ENCODE peak calls at places on chromosomes 13 and 19, in ten cellular contexts. J is activated T-cell treated with anti-CD3 and anti-CD28 coated beads, Interleukin-2, amount 50 U/mL, for 4 hours; W is hippocampal formation; R is T-helper 17 cell; B is EL; Q is breast epithelium; C is heart right ventricle; K is stromal cell of bone marrow; P is RCC 7860; O is C1 segment of cervical spinal cord. H is an unnamed sample.

GRCh38 chr19:57934820-57935665 is at the start of gene ZNF418:
- DNase-seq in Q (peak), P (no peak), W (peak), O (peak), K (peak), C (peak), B (peak), R (no peak), J (peak), H (peak)

GRCh38 chr13:41603917-41604316 is 146.6 kb downstream of the RGCC start:
- DNase-seq in R (no peak), J (no peak), Q (no peak), B (peak), O (no peak), W (no peak), P (peak), C (no peak), K (no peak), H (no peak)

GRCh38 chr13:50230365-50230978 is 215.2 kb downstream of the KCNRG start:
- DNase-seq in K (peak), J (no peak), O (no peak), P (no peak), R (no peak), Q (no peak), B (peak), W (no peak), C (no peak), H (no peak)

GRCh38 chr19:29084266-29084665 is 128.7 kb downstream of the UQCRFS1 start:
- DNase-seq in W (no peak), C (no peak), P (no peak), J (no peak), R (no peak), B (peak), K (no peak), Q (no peak), O (no peak), H (no peak)

GRCh38 chr13:99895428-99895998 is 76.1 kb downstream of the ZIC5 start:
- DNase-seq in O (no peak), C (no peak), W (no peak), P (no peak), B (no peak), J (no peak), R (no peak), Q (no peak), K (no peak), H (no peak)

GRCh38 chr13:106302011-106302410 is 233.5 kb downstream of the EFNB2 start:
- DNase-seq in Q (no peak), K (no peak), C (no peak), P (no peak), J (no peak), O (no peak), W (no peak), R (no peak), B (no peak), H (no peak)

GRCh38 chr13:21427741-21428140 is 31.4 kb downstream of the ZDHHC20 start:
- DNase-seq in J (no peak), R (no peak), Q (no peak), O (no peak), W (no peak), P (no peak), B (no peak), C (no peak), K (no peak), H (no peak)

GRCh38 chr13:44026194-44026593 is 146.5 kb downstream of the LACC1 start:
- DNase-seq in P (no peak), B (no peak), K (no peak), R (no peak), W (no peak), J (no peak), Q (no peak), O (no peak), C (no peak), H (no peak)

GRCh38 chr19:3047307-3048189 is 14.7 kb downstream of the TLE5 start:
- DNase-seq in J (peak), Q (peak), P (no peak), B (peak), R (peak), C (peak), K (peak), O (no peak), W (no peak), H (no peak)

GRCh38 chr13:30371649-30372265 is 50.5 kb upstream of the UBE2L5 start:
- DNase-seq in Q (no peak), O (no peak), B (peak), K (no peak), P (peak), W (no peak), R (no peak), J (peak), C (no peak), H (no peak)

GRCh38 chr13:75715598-75716523 is 79.7 kb downstream of the LMO7 start:
- DNase-seq in J (no peak), W (no peak), P (no peak), B (peak), R (no peak), K (no peak), C (no peak), Q (no peak), O (no peak), H (no peak)

GRCh38 chr13:94088742-94089141 is 390.7 kb downstream of the DCT start:
- DNase-seq in W (no peak), K (no peak), J (no peak), C (no peak), B (no peak), R (no peak), O (no peak), P (no peak), Q (no peak), H (no peak)